ENCODE peak calls at places on chromosomes 1 and 21, in four cellular contexts. Y, K, X and F are unnamed samples.
A peak's percentile ranks its signal among the peaks of the same experiment; 100 is the strongest.

GRCh38 chr1:25501235-25502058 is 42.0 kb upstream of the LDLRAP1 start:
- DNase-seq in Y (no peak), X (no peak), K (no peak), F (no peak)

GRCh38 chr1:32733573-32734321 is 31.2 kb upstream of the SYNC start:
- DNase-seq in Y (no peak), X (no peak), K (no peak), F (no peak)

GRCh38 chr1:16167331-16168143 is 11.7 kb upstream of the EPHA2 start:
- DNase-seq in K (no peak), X (peak; percentile 77), Y (no peak), F (peak; percentile 74)

GRCh38 chr1:164272156-164272555 is 286.8 kb upstream of the PBX1 start:
- DNase-seq in K (no peak), X (no peak), Y (no peak), F (no peak)

GRCh38 chr1:185670187-185670627 is 64.0 kb upstream of the HMCN1 start:
- DNase-seq in Y (no peak), X (peak; percentile 61), K (no peak), F (no peak)

GRCh38 chr1:60133848-60134247 is 60.3 kb upstream of the C1orf87 start:
- DNase-seq in Y (peak; percentile 35), X (no peak), K (no peak), F (no peak)

GRCh38 chr1:186775031-186775430 is 53.7 kb upstream of the PLA2G4A start:
- DNase-seq in Y (no peak), X (no peak), K (no peak), F (no peak)

GRCh38 chr1:95171270-95172245 is 54.4 kb downstream of the TLCD4 start:
- DNase-seq in K (no peak), Y (no peak), X (no peak), F (no peak)

GRCh38 chr1:56908619-56909340 is 54.2 kb downstream of the C8A start:
- DNase-seq in X (no peak), K (no peak), Y (no peak), F (no peak)

GRCh38 chr1:183734600-183735036 is 70.3 kb upstream of the RGL1 start:
- DNase-seq in X (no peak), K (no peak), Y (no peak), F (peak; percentile 3)

GRCh38 chr21:46071082-46071481 is 26.8 kb upstream of the COL6A2 start:
- DNase-seq in X (no peak), K (no peak), Y (no peak), F (no peak)

GRCh38 chr1:21100496-21100895 is 76.2 kb downstream of the EIF4G3 start:
- DNase-seq in K (no peak), X (no peak), Y (no peak), F (no peak)

GRCh38 chr1:27726173-27726793 is 522 bp downstream of the FAM76A start:
- DNase-seq in K (peak; percentile 54), Y (peak; percentile 57), X (peak; percentile 49), F (peak; percentile 87)

GRCh38 chr21:40699366-40699765 is 147.6 kb downstream of the DSCAM start:
- DNase-seq in X (no peak), Y (no peak), K (no peak), F (no peak)

GRCh38 chr1:169043823-169044222 is 62.7 kb upstream of the ATP1B1 start:
- DNase-seq in Y (no peak), K (no peak), X (no peak), F (no peak)

GRCh38 chr1:46830665-46831322 is 31.9 kb downstream of the CYP4B1 start:
- DNase-seq in K (no peak), Y (no peak), X (no peak), F (no peak)

GRCh38 chr1:184254849-184255248 is 132.0 kb upstream of the C1orf21 start:
- DNase-seq in X (no peak), Y (no peak), K (no peak), F (no peak)

GRCh38 chr1:35243681-35244080 is 24.8 kb upstream of the ZMYM4 start:
- DNase-seq in X (no peak), Y (no peak), K (no peak), F (no peak)

GRCh38 chr1:92274939-92275338 is 23.8 kb downstream of the GLMN start:
- DNase-seq in X (no peak), Y (no peak), K (no peak), F (no peak)

GRCh38 chr1:113745425-113745824 is 13.9 kb downstream of the PHTF1 start:
- DNase-seq in Y (no peak), X (no peak), K (no peak), F (no peak)

GRCh38 chr1:62508187-62508758 is 71.4 kb downstream of the USP1 start:
- DNase-seq in X (no peak), K (no peak), Y (no peak), F (no peak)

GRCh38 chr1:225447649-225448048 is 19.8 kb upstream of the LBR start:
- DNase-seq in K (no peak), X (no peak), Y (no peak), F (no peak)

GRCh38 chr1:114082047-114082630 is 71.5 kb downstream of the SYT6 start:
- DNase-seq in X (no peak), K (no peak), Y (no peak), F (no peak)

GRCh38 chr21:38853421-38853919 is 47.7 kb downstream of the ETS2 start:
- DNase-seq in Y (no peak), K (peak; percentile 27), X (no peak), F (no peak)

GRCh38 chr1:24903560-24903954 is 26.5 kb downstream of the RUNX3 start:
- DNase-seq in Y (no peak), X (no peak), K (no peak), F (peak; percentile 13)

GRCh38 chr1:18922848-18923475 is 20.6 kb upstream of the ALDH4A1 start:
- DNase-seq in Y (no peak), X (no peak), K (no peak), F (no peak)

GRCh38 chr21:46061950-46062349 is 36.0 kb upstream of the COL6A2 start:
- DNase-seq in X (no peak), K (no peak), Y (no peak), F (peak; percentile 4)

GRCh38 chr1:203556047-203556851 is 62.3 kb downstream of the OPTC start:
- DNase-seq in K (peak; percentile 69), X (no peak), Y (no peak), F (peak; percentile 15)

GRCh38 chr1:90386899-90387334 is 330.2 kb downstream of the BARHL2 start:
- DNase-seq in Y (no peak), X (no peak), K (no peak), F (no peak)

GRCh38 chr1:28526886-28527285 is 21.0 kb downstream of the RCC1 start:
- DNase-seq in X (no peak), Y (peak; percentile 65), K (no peak), F (peak; percentile 31)

GRCh38 chr1:155253208-155253607 is 2.1 kb downstream of the ENTREP3 start:
- DNase-seq in Y (no peak), K (no peak), X (no peak), F (no peak)

GRCh38 chr1:203306089-203306969 is 1.0 kb downstream of the BTG2 start:
- DNase-seq in K (peak; percentile 80), X (peak; percentile 49), Y (peak; percentile 92), F (peak; percentile 87)

GRCh38 chr1:210597555-210598134 is 268.9 kb downstream of the HHAT start:
- DNase-seq in K (no peak), Y (peak; percentile 31), X (no peak), F (no peak)

GRCh38 chr1:174023438-174023837 is 1.3 kb upstream of the RC3H1 start:
- DNase-seq in X (no peak), K (no peak), Y (peak; percentile 40), F (peak; percentile 67)

GRCh38 chr1:204858381-204858821 is 12.3 kb upstream of the NFASC start:
- DNase-seq in K (no peak), X (no peak), Y (no peak), F (no peak)

GRCh38 chr1:234212764-234213406 is 160.4 kb upstream of the COA6 start:
- DNase-seq in K (no peak), X (no peak), Y (no peak), F (peak; percentile 40)
- TF ChIP-seq CTCF in K (no peak), X (no peak), Y (no peak), F (peak; percentile 41)

GRCh38 chr1:44662683-44663030 is 11.6 kb downstream of the TMEM53 start:
- DNase-seq in Y (no peak), K (no peak), X (no peak), F (no peak)

GRCh38 chr1:44659566-44659965 is 14.7 kb downstream of the TMEM53 start:
- DNase-seq in Y (no peak), K (no peak), X (no peak), F (no peak)

GRCh38 chr1:44664730-44665370 is 9.4 kb downstream of the TMEM53 start:
- DNase-seq in X (no peak), Y (no peak), K (no peak), F (no peak)

GRCh38 chr1:44660176-44660575 is 14.1 kb downstream of the TMEM53 start:
- DNase-seq in K (peak; percentile 84), Y (no peak), X (no peak), F (peak; percentile 92)

DNA sequence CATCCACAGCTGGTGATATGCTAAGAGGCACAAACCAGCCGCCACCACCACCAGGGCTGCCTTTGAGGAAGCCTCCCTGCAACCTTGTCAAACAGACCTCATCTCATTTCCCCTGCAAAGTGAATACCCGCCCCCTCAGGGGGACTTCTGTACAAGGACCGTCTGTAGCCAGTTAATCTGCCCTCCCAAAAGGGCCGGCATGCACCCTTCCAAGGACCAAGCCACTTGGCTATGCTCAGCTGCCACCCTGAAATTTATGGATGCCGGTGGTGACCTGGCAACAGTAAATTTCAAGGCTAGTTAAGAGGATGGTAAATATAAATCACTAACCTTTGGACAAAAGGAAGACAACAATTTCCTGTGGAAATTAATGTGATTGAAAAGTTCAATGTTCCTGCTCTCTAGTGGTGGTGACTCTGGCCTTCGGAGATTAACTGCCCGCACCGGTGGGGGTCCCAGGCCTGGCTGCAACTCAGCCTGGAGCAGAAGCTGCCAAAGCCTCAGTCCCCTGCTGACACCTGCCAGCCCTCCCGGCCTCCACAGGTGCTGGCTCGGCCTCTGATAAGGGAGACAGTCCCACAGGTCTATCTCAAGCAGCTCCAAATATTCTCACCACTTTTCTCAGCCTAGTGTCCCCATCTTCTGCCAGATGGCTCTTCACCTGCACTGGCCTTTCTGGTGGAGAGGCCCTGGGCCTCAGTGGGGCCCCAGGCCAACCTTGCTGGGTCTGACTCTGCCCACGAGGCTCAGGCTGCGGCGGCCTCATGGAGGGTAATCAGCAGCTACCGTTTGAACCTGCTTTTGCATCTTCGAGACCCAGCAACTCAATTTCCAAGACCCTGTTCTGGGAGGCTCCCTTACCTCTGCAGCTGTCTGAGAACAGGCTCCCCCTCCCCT is 12.2 kb downstream of the TMEM53 start:
- DNase-seq in K (no peak), X (no peak), Y (no peak), F (no peak)
- H3K27ac ChIP-seq in K (no peak overlapping the region), X (no peak overlapping the region), Y (no peak overlapping the region), F (peak overlapping the region; percentile 43)

GRCh38 chr1:109630081-109630880 is 10.6 kb downstream of the AMPD2 start:
- DNase-seq in X (peak; percentile 47), K (no peak), Y (peak; percentile 28), F (no peak)
- H3K36me3 ChIP-seq in X (peaks cover 42% of the 10 kb centered on the region), K (no peaks in the 10 kb centered on the region), Y (peaks cover 55% of the 10 kb centered on the region), F (no peaks in the 10 kb centered on the region)

DNA sequence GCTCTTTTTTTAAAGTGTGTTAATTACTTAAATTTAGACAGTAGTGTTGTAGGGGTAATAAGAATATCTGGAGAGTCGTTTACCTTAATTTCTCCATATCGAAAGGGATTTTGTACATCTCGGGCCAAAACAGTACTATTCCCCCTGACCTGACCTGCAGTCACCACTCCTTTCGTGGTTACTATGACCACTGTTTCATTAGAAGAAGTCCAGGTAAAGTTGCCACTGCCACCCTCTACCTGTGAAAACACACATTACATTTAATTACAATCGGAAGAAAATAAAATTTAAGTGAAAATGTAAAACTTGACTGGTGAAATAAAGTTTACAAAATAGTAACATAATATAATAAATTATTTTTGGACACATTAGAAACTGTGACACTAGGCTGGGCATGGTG is 37.2 kb downstream of the NUP210L start:
- DNase-seq in X (no peak), Y (no peak), K (no peak), F (no peak)
- TF ChIP-seq CTCF in X (no peak), Y (no peak), K (no peak), F (no peak)

GRCh38 chr1:219917851-219918466 is 10.4 kb downstream of the SLC30A10 start:
- DNase-seq in K (no peak), X (no peak), Y (no peak), F (no peak)
- H3K27ac ChIP-seq in K (no peak overlapping the region), X (no peak overlapping the region), Y (no peak overlapping the region), F (no peak overlapping the region)